ENCODE peak calls at places on chromosome 6, in ten cellular contexts. L, B, I, C, P, S, Z, R, T and M are unnamed samples.

GRCh38 chr6:56693988-56694387 is 51.3 kb upstream of the DST start:
- DNase-seq in L (no peak), C (no peak), B (no peak), I (no peak), R (peak; percentile 41), S (no peak), P (no peak), Z (no peak), T (no peak), M (no peak)

GRCh38 chr6:56992053-56992452 is 37.1 kb downstream of the BEND6 start:
- DNase-seq in R (no peak), I (no peak), B (no peak), T (no peak), P (no peak), S (no peak), C (no peak), L (no peak), Z (no peak), M (no peak)

GRCh38 chr6:7758456-7758855 is 32.6 kb downstream of the BMP6 start:
- DNase-seq in B (no peak), L (peak; percentile 89), T (no peak), I (no peak), C (peak; percentile 15), S (no peak), P (no peak), R (peak; percentile 96), Z (no peak), M (no peak)

GRCh38 chr6:5998741-5999687 is 7.7 kb downstream of the NRN1 start:
- DNase-seq in I (no peak), R (no peak), S (no peak), P (peak; percentile 63), L (no peak), B (no peak), Z (no peak), T (no peak), C (no peak), M (no peak)

GRCh38 chr6:82487895-82488294 is 124.3 kb downstream of the TPBG start:
- DNase-seq in S (no peak), R (no peak), I (no peak), Z (no peak), T (no peak), B (no peak), P (no peak), L (no peak), C (no peak), M (no peak)

GRCh38 chr6:83921315-83921714 is 61.8 kb downstream of the CYB5R4 start:
- DNase-seq in L (no peak), R (no peak), T (no peak), S (no peak), P (no peak), I (no peak), Z (no peak), C (no peak), B (no peak), M (no peak)

GRCh38 chr6:24990227-24990843 is 54.6 kb upstream of the RIPOR2 start:
- DNase-seq in B (no peak), R (peak; percentile 39), T (no peak), L (peak; percentile 70), P (no peak), Z (no peak), C (no peak), S (no peak), I (no peak), M (no peak)

GRCh38 chr6:53418288-53418687 is 69.5 kb upstream of the ELOVL5 start:
- DNase-seq in T (no peak), L (no peak), B (no peak), C (no peak), P (no peak), Z (no peak), I (no peak), R (no peak), S (no peak), M (no peak)

GRCh38 chr6:135853227-135853626 is 1.7 kb downstream of the PDE7B start:
- DNase-seq in B (no peak), R (peak; percentile 69), T (no peak), P (no peak), C (no peak), L (peak; percentile 79), Z (no peak), I (no peak), S (no peak), M (no peak)

GRCh38 chr6:21109421-21110178 is 484.0 kb upstream of the SOX4 start:
- DNase-seq in S (no peak), R (peak; percentile 85), L (peak; percentile 73), P (no peak), T (no peak), I (no peak), Z (no peak), B (no peak), C (peak; percentile 45), M (no peak)

GRCh38 chr6:136420853-136421252 is 129.4 kb downstream of the MAP7 start:
- DNase-seq in R (no peak), Z (no peak), B (no peak), P (no peak), L (no peak), S (no peak), T (no peak), C (no peak), I (no peak), M (no peak)

GRCh38 chr6:157597461-157598312 is 216.7 kb downstream of the ZDHHC14 start:
- DNase-seq in R (peak; percentile 39), S (no peak), B (no peak), P (peak; percentile 47), Z (peak; percentile 94), T (peak; percentile 62), C (no peak), I (peak; percentile 83), L (peak; percentile 52), M (no peak)

GRCh38 chr6:85576479-85576878 is 17.2 kb downstream of the SNX14 start:
- DNase-seq in B (no peak), T (no peak), C (no peak), S (no peak), L (peak; percentile 48), I (no peak), R (no peak), Z (no peak), P (no peak), M (no peak)

GRCh38 chr6:85579581-85579980 is 14.1 kb downstream of the SNX14 start:
- DNase-seq in S (peak; percentile 69), P (no peak), C (no peak), T (no peak), I (no peak), L (no peak), Z (no peak), B (no peak), R (no peak), M (no peak)

GRCh38 chr6:85581572-85581971 is 12.1 kb downstream of the SNX14 start:
- DNase-seq in S (no peak), R (no peak), P (no peak), C (no peak), L (no peak), B (no peak), T (no peak), I (no peak), Z (no peak), M (no peak)

GRCh38 chr6:85580104-85580877 is 13.4 kb downstream of the SNX14 start:
- DNase-seq in Z (no peak), S (peak; percentile 68), R (no peak), P (no peak), T (no peak), L (no peak), I (no peak), C (no peak), B (no peak), M (no peak)

DNA sequence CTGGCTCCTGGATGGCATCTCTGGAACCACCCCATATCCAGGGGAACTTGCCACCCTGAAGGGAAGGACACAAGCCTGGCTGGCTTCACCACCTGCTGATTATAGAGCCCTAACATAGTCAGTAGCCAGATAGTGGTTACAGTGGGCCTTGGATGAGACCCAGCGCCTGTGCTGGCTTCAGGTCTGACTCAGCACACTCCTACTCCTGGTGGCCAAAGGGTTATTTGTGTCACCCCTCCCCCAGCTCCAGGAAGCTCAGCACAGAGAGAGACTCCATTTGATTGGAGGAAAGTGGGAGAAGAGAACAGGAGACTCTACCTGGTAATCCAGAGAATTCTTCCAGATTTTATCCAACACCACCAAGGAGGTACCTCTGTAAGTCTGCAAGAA is 12.8 kb downstream of the SNX14 start:
- DNase-seq in B (no peak), R (peak; percentile 45), P (no peak), I (no peak), T (peak; percentile 74), S (no peak), L (peak; percentile 64), Z (no peak), C (no peak), M (no peak)
- TF ChIP-seq CTCF in B (no peak), R (no peak), P (no peak), I (no peak), T (no peak), S (no peak), L (peak; percentile 1), Z (no peak), C (no peak), M (no peak)

GRCh38 chr6:39731565-39731964 is 6.4 kb upstream of the KIF6 start:
- DNase-seq in P (no peak), B (no peak), L (no peak), S (no peak), Z (no peak), I (no peak), R (no peak), C (no peak), T (no peak), M (no peak)
- TF ChIP-seq CTCF in P (no peak), B (no peak), L (no peak), S (no peak), Z (no peak), I (peak; percentile 21), R (no peak), C (no peak), T (no peak), M (no peak)

DNA sequence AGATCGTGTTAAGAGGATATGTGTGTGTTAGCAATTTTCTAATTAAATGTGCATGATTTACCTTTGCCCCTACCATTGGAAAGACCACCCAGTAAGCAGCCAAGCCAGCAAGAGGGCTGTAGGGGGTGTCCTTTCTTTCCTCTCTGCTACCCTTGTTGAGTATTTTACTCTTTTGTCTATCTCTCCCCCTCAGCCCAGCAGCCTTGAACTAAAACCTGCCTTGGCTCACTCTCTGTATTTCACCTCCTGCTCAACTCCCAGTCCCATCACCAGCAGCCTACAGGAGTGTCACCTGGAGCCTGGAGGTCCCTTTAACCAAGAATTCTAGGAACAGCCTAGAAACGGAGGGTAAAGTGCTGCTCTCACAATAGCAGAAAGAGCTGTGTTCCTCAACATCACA is 81.0 kb downstream of the HIVEP2 start:
- DNase-seq in B (no peak), R (no peak), Z (no peak), L (no peak), P (no peak), S (no peak), T (no peak), C (no peak), I (no peak), M (no peak)
- TF ChIP-seq CTCF in B (no peak), R (no peak), Z (no peak), L (no peak), P (no peak), S (no peak), T (no peak), C (no peak), I (no peak), M (no peak)

GRCh38 chr6:161694995-161695394 is 421.1 kb upstream of the AGPAT4 start:
- DNase-seq in B (no peak), T (no peak), S (no peak), R (peak; percentile 33), L (peak; percentile 39), P (no peak), Z (no peak), C (peak; percentile 4), I (no peak), M (no peak)
- TF ChIP-seq CTCF in B (peak; percentile 53), T (peak; percentile 19), S (peak; percentile 57), R (peak; percentile 53), L (peak; percentile 66), P (peak; percentile 57), Z (no peak), C (peak; percentile 60), I (peak; percentile 42), M (no peak)